ENCODE peak calls at places on chromosome 9, in seven cellular contexts. B is IMR-90, T is pancreas, R is lower lobe of right lung, D is ovary, E is tibial artery, G is OCI-LY7. Q is an unnamed sample. For H3K4me1, the result is how much of the 10 kb centered on the place peaks cover.

GRCh38 chr9:33125871-33126822 is 41.0 kb downstream of the B4GALT1 start:
- DNase-seq in B (peak), T (no peak), R (no peak), D (no peak), E (no peak), G (no peak), Q (peak)

GRCh38 chr9:123216387-123216786 is 52.0 kb downstream of the STRBP start:
- DNase-seq in B (no peak), T (no peak), R (no peak), D (no peak), E (no peak), G (no peak), Q (peak)

GRCh38 chr9:129408535-129409215 is 212.2 kb downstream of the C9orf50 start:
- DNase-seq in B (no peak), T (peak), R (peak), D (peak), E (no peak), G (no peak), Q (peak)

GRCh38 chr9:70428781-70429180 is 14.3 kb upstream of the KLF9 start:
- DNase-seq in B (no peak), T (no peak), R (no peak), D (no peak), E (no peak), G (no peak), Q (no peak)

GRCh38 chr9:126984969-126985368 is 70.4 kb downstream of the RALGPS1 start:
- DNase-seq in B (no peak), T (no peak), R (no peak), D (no peak), E (no peak), G (no peak), Q (no peak)

GRCh38 chr9:70111641-70112236 is 68.1 kb downstream of the MAMDC2 start:
- DNase-seq in B (peak), T (no peak), R (no peak), D (no peak), E (no peak), G (no peak), Q (peak)

GRCh38 chr9:125549465-125550215 is 157.4 kb downstream of the MAPKAP1 start:
- DNase-seq in B (no peak), T (peak), R (no peak), D (peak), E (peak), G (no peak), Q (no peak)

GRCh38 chr9:89477395-89477794 is 20.5 kb downstream of the SEMA4D start:
- DNase-seq in B (no peak), T (no peak), R (no peak), D (no peak), E (no peak), G (no peak), Q (no peak)

GRCh38 chr9:87518702-87519335 is 21.2 kb downstream of the DAPK1 start:
- DNase-seq in B (no peak), T (no peak), R (peak), D (peak), E (peak), G (no peak), Q (no peak)

GRCh38 chr9:74770508-74771261 is 117.0 kb downstream of the TRPM6 start:
- DNase-seq in B (no peak), T (no peak), R (no peak), D (peak), E (no peak), G (peak), Q (no peak)

GRCh38 chr9:70950270-70950669 is 171.2 kb downstream of the TRPM3 start:
- DNase-seq in B (no peak), T (no peak), R (no peak), D (no peak), E (no peak), G (no peak), Q (no peak)

GRCh38 chr9:126377521-126377920 is 50.9 kb downstream of the MVB12B start:
- DNase-seq in B (no peak), T (no peak), R (no peak), D (no peak), E (no peak), G (no peak), Q (no peak)

GRCh38 chr9:115513148-115513547 is 395.2 kb upstream of the TNC start:
- DNase-seq in B (no peak), T (no peak), R (no peak), D (no peak), E (no peak), G (no peak), Q (no peak)

GRCh38 chr9:137016436-137016835 is 11.6 kb downstream of the ABCA2 start:
- DNase-seq in B (no peak), T (no peak), R (no peak), D (no peak), E (no peak), G (no peak), Q (no peak)

GRCh38 chr9:82970359-82970758 is 92.6 kb downstream of the RASEF start:
- DNase-seq in B (no peak), T (no peak), R (no peak), D (no peak), E (no peak), G (no peak), Q (no peak)

GRCh38 chr9:8719833-8720486 is 920.4 kb upstream of the DMAC1 start:
- DNase-seq in B (no peak), T (no peak), R (no peak), D (no peak), E (no peak), G (no peak), Q (no peak)

GRCh38 chr9:132888151-132888550 is 9.5 kb downstream of the SPACA9 start:
- DNase-seq in B (no peak), T (no peak), R (no peak), D (no peak), E (no peak), G (no peak), Q (no peak)

GRCh38 chr9:78365979-78366697 is 69.2 kb downstream of the PSAT1 start:
- DNase-seq in B (peak), T (no peak), R (no peak), D (no peak), E (no peak), G (peak), Q (no peak)

GRCh38 chr9:69452110-69452780 is 127.2 kb downstream of the ENTREP1 start:
- DNase-seq in B (no peak), T (no peak), R (no peak), D (no peak), E (no peak), G (no peak), Q (no peak)

GRCh38 chr9:107991581-107991980 is 502.0 kb upstream of the KLF4 start:
- DNase-seq in B (no peak), T (no peak), R (no peak), D (peak), E (no peak), G (no peak), Q (no peak)

GRCh38 chr9:6852243-6852963 is 94.6 kb downstream of the KDM4C start:
- DNase-seq in B (peak), T (no peak), R (no peak), D (no peak), E (no peak), G (no peak), Q (peak)

GRCh38 chr9:29349050-29349449 is 1775.8 kb upstream of the C9orf72 start:
- DNase-seq in B (no peak), T (no peak), R (no peak), D (no peak), E (no peak), G (no peak), Q (no peak)

GRCh38 chr9:77224750-77225312 is 47.5 kb downstream of the VPS13A start:
- DNase-seq in B (peak), T (no peak), R (no peak), D (no peak), E (no peak), G (no peak), Q (no peak)

GRCh38 chr9:9719373-9720112 is 893.3 kb downstream of the PTPRD start:
- DNase-seq in B (no peak), T (no peak), R (no peak), D (no peak), E (no peak), G (no peak), Q (no peak)

GRCh38 chr9:114481789-114482188 is 23.5 kb downstream of the WHRN start:
- DNase-seq in B (no peak), T (no peak), R (no peak), D (no peak), E (no peak), G (no peak), Q (no peak)

GRCh38 chr9:124551472-124552339 is 44.5 kb upstream of the NR5A1 start:
- DNase-seq in B (peak), T (peak), R (peak), D (no peak), E (no peak), G (peak), Q (peak)

GRCh38 chr9:70840266-70840665 is 281.2 kb downstream of the TRPM3 start:
- DNase-seq in B (no peak), T (no peak), R (no peak), D (no peak), E (no peak), G (no peak), Q (no peak)

GRCh38 chr9:130352586-130353285 is 87.2 kb downstream of the HMCN2 start:
- DNase-seq in B (no peak), T (no peak), R (no peak), D (no peak), E (no peak), G (no peak), Q (no peak)

GRCh38 chr9:87443006-87443405 is 54.7 kb upstream of the DAPK1 start:
- DNase-seq in B (no peak), T (no peak), R (no peak), D (no peak), E (no peak), G (no peak), Q (no peak)

GRCh38 chr9:5593904-5594303 is 35.0 kb upstream of the RIC1 start:
- DNase-seq in B (no peak), T (no peak), R (no peak), D (no peak), E (no peak), G (peak), Q (no peak)

GRCh38 chr9:101465330-101465915 is 29.8 kb upstream of the ALDOB start:
- DNase-seq in B (peak), T (peak), R (peak), D (no peak), E (peak), G (peak), Q (peak)

GRCh38 chr9:131031642-131032005 is 22.6 kb downstream of the LAMC3 start:
- DNase-seq in B (no peak), T (no peak), R (no peak), D (no peak), E (no peak), G (no peak), Q (no peak)

GRCh38 chr9:98605116-98605515 is 103.6 kb downstream of the GABBR2 start:
- DNase-seq in B (no peak), T (no peak), R (no peak), D (no peak), E (no peak), G (no peak), Q (no peak)

GRCh38 chr9:92381780-92382179 is 22.6 kb downstream of the OGN start:
- DNase-seq in B (no peak), T (no peak), R (no peak), D (no peak), E (no peak), G (no peak), Q (no peak)

GRCh38 chr9:92373167-92373566 is 31.2 kb downstream of the OGN start:
- DNase-seq in B (no peak), T (no peak), R (no peak), D (no peak), E (no peak), G (peak), Q (no peak)

GRCh38 chr9:92378825-92379535 is 25.4 kb downstream of the OGN start:
- DNase-seq in B (peak), T (no peak), R (no peak), D (no peak), E (no peak), G (no peak), Q (peak)

DNA sequence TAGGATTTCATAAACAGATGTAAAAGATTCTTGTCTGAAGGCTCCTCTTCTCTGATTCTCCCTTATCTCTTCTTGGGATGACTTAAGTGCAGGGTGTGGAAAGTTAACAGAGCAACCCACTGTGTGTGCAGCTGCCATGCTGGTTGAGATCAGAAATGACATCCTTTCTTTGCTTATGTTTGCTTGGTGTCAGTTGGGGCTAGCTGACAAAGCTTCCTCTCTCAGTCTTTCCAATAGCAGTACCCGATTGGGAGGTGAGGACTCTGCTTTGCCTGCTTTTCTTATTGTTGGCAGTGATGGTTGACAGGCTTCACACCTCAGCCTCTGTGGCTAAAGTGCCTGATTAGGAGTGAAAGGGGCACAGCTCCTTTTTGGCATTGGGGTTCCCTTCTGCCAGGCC is 26.5 kb downstream of the OGN start:
- DNase-seq in B (peak), T (no peak), R (no peak), D (no peak), E (no peak), G (peak), Q (no peak)
- TF ChIP-seq CTCF in B (no peak), T (no peak), R (no peak), D (no peak), E (no peak), G (no peak), Q (no peak)

GRCh38 chr9:128115187-128116103 is 12.1 kb downstream of the PTGES2 start:
- DNase-seq in B (no peak), T (peak), R (peak), D (peak), E (no peak), G (no peak), Q (no peak)

GRCh38 chr9:128117613-128118471 is 9.7 kb downstream of the PTGES2 start:
- DNase-seq in B (peak), T (peak), R (peak), D (peak), E (peak), G (peak), Q (no peak)

GRCh38 chr9:128114326-128115186 is 13.0 kb downstream of the PTGES2 start:
- DNase-seq in B (no peak), T (no peak), R (peak), D (peak), E (no peak), G (no peak), Q (no peak)

GRCh38 chr9:128118472-128118857 is 9.1 kb downstream of the PTGES2 start:
- DNase-seq in B (no peak), T (no peak), R (no peak), D (peak), E (no peak), G (no peak), Q (no peak)

GRCh38 chr9:128116104-128117083 is 11.1 kb downstream of the PTGES2 start:
- DNase-seq in B (no peak), T (no peak), R (peak), D (peak), E (no peak), G (no peak), Q (no peak)
- H3K27ac ChIP-seq in B (no peak), T (peak), R (no peak), D (no peak), E (no peak), G (no peak), Q (no peak)

DNA sequence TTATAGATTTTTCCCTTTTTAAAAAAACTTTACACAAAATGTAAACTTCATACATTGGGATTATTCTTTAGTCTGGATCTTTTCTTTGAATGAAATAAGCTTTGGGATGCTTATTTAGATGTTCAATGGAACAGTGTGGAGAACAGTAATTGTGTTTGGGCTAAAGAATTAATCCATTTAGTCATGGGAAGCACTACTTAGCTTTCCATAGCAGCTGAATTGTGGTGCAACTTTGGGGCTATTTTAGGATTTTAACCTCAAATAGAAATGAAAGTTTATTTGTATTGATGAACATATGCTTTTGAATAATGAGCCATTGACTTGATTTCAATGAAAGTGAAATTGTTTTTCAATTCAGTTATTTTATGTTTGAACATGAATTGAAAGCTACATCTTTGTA is 72.4 kb downstream of the ZCCHC7 start:
- DNase-seq in B (no peak), T (no peak), R (no peak), D (no peak), E (no peak), G (no peak), Q (no peak)
- H3K4me1 ChIP-seq in B (under half), T (under half), R (under half), D (under half), E (under half), G (half or more), Q (under half)

GRCh38 chr9:100322954-100323536 is 29.7 kb downstream of the TEX10 start:
- DNase-seq in B (peak), T (no peak), R (no peak), D (no peak), E (no peak), G (peak), Q (no peak)
- TF ChIP-seq CTCF in B (peak), T (peak), R (peak), D (peak), E (peak), G (peak), Q (peak)

GRCh38 chr9:37911271-37911681 is 7.3 kb upstream of the SLC25A51 start:
- DNase-seq in B (peak), T (no peak), R (no peak), D (peak), E (no peak), G (peak), Q (no peak)
- H3K27ac ChIP-seq in B (no peak), T (no peak), R (no peak), D (no peak), E (no peak), G (peak), Q (no peak)

DNA sequence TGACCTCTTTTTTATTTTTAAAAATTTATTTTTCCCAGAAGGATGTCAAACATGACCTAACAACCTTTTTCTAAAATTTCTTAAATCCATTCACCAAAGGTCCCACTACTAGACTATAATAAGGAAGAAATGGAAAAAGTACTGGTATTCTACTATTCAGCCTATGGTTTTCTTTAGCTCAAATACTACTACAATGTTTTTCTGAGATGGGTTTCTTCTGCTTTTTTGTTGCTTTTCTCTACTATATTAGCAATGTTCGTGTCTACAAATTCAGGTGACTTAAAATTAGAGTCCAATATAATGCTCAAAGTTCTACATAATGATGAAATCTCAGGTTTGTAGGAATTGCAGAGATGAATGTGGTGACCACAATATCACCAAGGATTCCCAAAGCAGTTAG is 7.9 kb downstream of the ERP44 start:
- DNase-seq in B (no peak), T (no peak), R (no peak), D (no peak), E (no peak), G (no peak), Q (no peak)
- H3K4me1 ChIP-seq in B (under half), T (under half), R (under half), D (under half), E (under half), G (half or more), Q (under half)

DNA sequence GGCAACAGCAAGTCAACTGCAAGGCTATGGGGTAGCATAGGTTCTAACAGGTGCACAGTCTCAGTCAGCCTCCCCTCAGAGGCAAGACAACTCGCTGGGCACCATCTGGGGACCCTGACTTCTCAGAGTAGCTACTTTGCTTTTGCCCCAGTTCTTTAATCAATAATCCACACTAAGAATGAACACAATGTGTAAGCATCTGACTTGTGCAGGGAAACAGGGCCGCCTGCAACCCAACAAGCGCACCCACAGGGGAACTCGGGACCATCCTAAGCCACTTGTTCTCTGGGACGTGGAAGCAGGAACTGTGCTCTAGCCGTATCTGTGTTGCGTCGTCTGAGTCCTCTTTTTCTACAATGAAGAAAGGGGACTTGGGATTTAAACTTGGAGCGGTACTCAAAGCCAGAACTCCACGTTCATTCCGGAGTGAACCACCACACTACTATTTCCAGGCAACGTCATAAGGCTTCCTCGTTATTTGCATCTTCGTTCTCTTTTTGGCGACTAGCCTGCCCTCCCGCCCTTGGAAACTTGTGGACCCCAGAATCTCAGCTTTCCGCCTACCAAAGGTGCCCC is 1.8 kb downstream of the MOB3B start:
- DNase-seq in B (no peak), T (no peak), R (no peak), D (no peak), E (no peak), G (no peak), Q (no peak)
- TF ChIP-seq CTCF in B (no peak), T (no peak), R (no peak), D (no peak), E (no peak), G (no peak), Q (no peak)